ENCODE peak calls at places on chromosomes 4 and X, in seven cellular contexts. One of them, this sample, is unnamed.
A peak's percentile ranks its signal among the peaks of the same experiment; 100 is the strongest.

GRCh38 chr4:74117024-74117534 is 18.1 kb upstream of the CXCL2 start:
- DNase-seq in fibroblast of lung: peak; percentile 97
- DNase-seq in tibial artery: peak; percentile 81
- DNase-seq in astrocyte: peak; percentile 97
- DNase-seq in M059J: peak; percentile 98
- DNase-seq in pancreas: peak; percentile 91
- DNase-seq in stimulated activated CD8-positive, alpha-beta memory T cell treated with anti-CD3 and anti-CD28 coated beads, Interleukin-7, amount 100 ng/mL, for 1 hour: no peak
- DNase-seq in this sample: peak; percentile 93

GRCh38 chr4:47674173-47674572 is 163.7 kb downstream of the CORIN start:
- DNase-seq in pancreas: no peak
- DNase-seq in M059J: no peak
- DNase-seq in stimulated activated CD8-positive, alpha-beta memory T cell treated with anti-CD3 and anti-CD28 coated beads, Interleukin-7, amount 100 ng/mL, for 1 hour: no peak
- DNase-seq in astrocyte: no peak
- DNase-seq in tibial artery: no peak
- DNase-seq in fibroblast of lung: no peak
- DNase-seq in this sample: no peak

GRCh38 chr4:81069706-81070331 is 39.3 kb downstream of the BMP3 start:
- DNase-seq in stimulated activated CD8-positive, alpha-beta memory T cell treated with anti-CD3 and anti-CD28 coated beads, Interleukin-7, amount 100 ng/mL, for 1 hour: peak; percentile 9
- DNase-seq in fibroblast of lung: peak; percentile 70
- DNase-seq in M059J: peak; percentile 75
- DNase-seq in astrocyte: peak; percentile 62
- DNase-seq in pancreas: peak; percentile 51
- DNase-seq in tibial artery: no peak
- DNase-seq in this sample: peak; percentile 78

GRCh38 chr4:88054909-88055308 is 47.5 kb downstream of the PKD2 start:
- DNase-seq in pancreas: no peak
- DNase-seq in stimulated activated CD8-positive, alpha-beta memory T cell treated with anti-CD3 and anti-CD28 coated beads, Interleukin-7, amount 100 ng/mL, for 1 hour: no peak
- DNase-seq in fibroblast of lung: peak; percentile 40
- DNase-seq in M059J: peak; percentile 55
- DNase-seq in astrocyte: peak; percentile 23
- DNase-seq in tibial artery: no peak
- DNase-seq in this sample: peak; percentile 38

GRCh38 chrX:96987228-96987627 is 103.5 kb downstream of the RPA4 start:
- DNase-seq in tibial artery: no peak
- DNase-seq in M059J: no peak
- DNase-seq in stimulated activated CD8-positive, alpha-beta memory T cell treated with anti-CD3 and anti-CD28 coated beads, Interleukin-7, amount 100 ng/mL, for 1 hour: no peak
- DNase-seq in astrocyte: peak; percentile 9
- DNase-seq in pancreas: no peak
- DNase-seq in fibroblast of lung: peak; percentile 35
- DNase-seq in this sample: peak; percentile 34

GRCh38 chr4:54568184-54568583 is 89.6 kb upstream of the KIT start:
- DNase-seq in stimulated activated CD8-positive, alpha-beta memory T cell treated with anti-CD3 and anti-CD28 coated beads, Interleukin-7, amount 100 ng/mL, for 1 hour: no peak
- DNase-seq in tibial artery: no peak
- DNase-seq in pancreas: no peak
- DNase-seq in M059J: peak; percentile 95
- DNase-seq in fibroblast of lung: peak; percentile 84
- DNase-seq in astrocyte: peak; percentile 77
- DNase-seq in this sample: peak; percentile 88

GRCh38 chrX:142686653-142687283 is 339.0 kb upstream of the SPANXN4 start:
- DNase-seq in astrocyte: no peak
- DNase-seq in fibroblast of lung: no peak
- DNase-seq in M059J: no peak
- DNase-seq in tibial artery: no peak
- DNase-seq in stimulated activated CD8-positive, alpha-beta memory T cell treated with anti-CD3 and anti-CD28 coated beads, Interleukin-7, amount 100 ng/mL, for 1 hour: no peak
- DNase-seq in pancreas: no peak
- DNase-seq in this sample: no peak

GRCh38 chr4:41297832-41298231 is 41.1 kb downstream of the UCHL1 start:
- DNase-seq in M059J: peak; percentile 30
- DNase-seq in astrocyte: no peak
- DNase-seq in tibial artery: no peak
- DNase-seq in fibroblast of lung: no peak
- DNase-seq in pancreas: no peak
- DNase-seq in stimulated activated CD8-positive, alpha-beta memory T cell treated with anti-CD3 and anti-CD28 coated beads, Interleukin-7, amount 100 ng/mL, for 1 hour: no peak
- DNase-seq in this sample: no peak

GRCh38 chr4:110049951-110050925 is 137.6 kb downstream of the EGF start:
- DNase-seq in M059J: peak; percentile 46
- DNase-seq in fibroblast of lung: peak; percentile 26
- DNase-seq in astrocyte: no peak
- DNase-seq in stimulated activated CD8-positive, alpha-beta memory T cell treated with anti-CD3 and anti-CD28 coated beads, Interleukin-7, amount 100 ng/mL, for 1 hour: peak; percentile 13
- DNase-seq in tibial artery: no peak
- DNase-seq in pancreas: no peak
- DNase-seq in this sample: peak; percentile 52

GRCh38 chrX:118116308-118117068 is at the start of gene KLHL13:
- DNase-seq in tibial artery: peak; percentile 65
- DNase-seq in stimulated activated CD8-positive, alpha-beta memory T cell treated with anti-CD3 and anti-CD28 coated beads, Interleukin-7, amount 100 ng/mL, for 1 hour: no peak
- DNase-seq in astrocyte: no peak
- DNase-seq in M059J: peak; percentile 36
- DNase-seq in fibroblast of lung: peak; percentile 41
- DNase-seq in pancreas: peak; percentile 36
- DNase-seq in this sample: no peak

GRCh38 chr4:153684182-153685073 is at the start of gene TLR2:
- DNase-seq in pancreas: peak; percentile 63
- DNase-seq in M059J: peak; percentile 43
- DNase-seq in stimulated activated CD8-positive, alpha-beta memory T cell treated with anti-CD3 and anti-CD28 coated beads, Interleukin-7, amount 100 ng/mL, for 1 hour: peak; percentile 17
- DNase-seq in tibial artery: peak; percentile 88
- DNase-seq in fibroblast of lung: peak; percentile 7
- DNase-seq in astrocyte: no peak
- DNase-seq in this sample: no peak

GRCh38 chr4:89158884-89159503 is 47.7 kb downstream of the TIGD2 start:
- DNase-seq in astrocyte: peak; percentile 18
- DNase-seq in fibroblast of lung: peak; percentile 36
- DNase-seq in stimulated activated CD8-positive, alpha-beta memory T cell treated with anti-CD3 and anti-CD28 coated beads, Interleukin-7, amount 100 ng/mL, for 1 hour: no peak
- DNase-seq in M059J: peak; percentile 38
- DNase-seq in tibial artery: no peak
- DNase-seq in pancreas: no peak
- DNase-seq in this sample: peak; percentile 39

GRCh38 chr4:134906404-134907023 is 704.9 kb upstream of the PABPC4L start:
- DNase-seq in M059J: peak; percentile 18
- DNase-seq in tibial artery: no peak
- DNase-seq in astrocyte: peak; percentile 2
- DNase-seq in pancreas: no peak
- DNase-seq in stimulated activated CD8-positive, alpha-beta memory T cell treated with anti-CD3 and anti-CD28 coated beads, Interleukin-7, amount 100 ng/mL, for 1 hour: no peak
- DNase-seq in fibroblast of lung: peak; percentile 13
- DNase-seq in this sample: peak; percentile 30

GRCh38 chrX:69101655-69102251 is 63.5 kb downstream of the PJA1 start:
- DNase-seq in fibroblast of lung: no peak
- DNase-seq in astrocyte: no peak
- DNase-seq in pancreas: no peak
- DNase-seq in M059J: no peak
- DNase-seq in tibial artery: no peak
- DNase-seq in stimulated activated CD8-positive, alpha-beta memory T cell treated with anti-CD3 and anti-CD28 coated beads, Interleukin-7, amount 100 ng/mL, for 1 hour: no peak
- DNase-seq in this sample: no peak

GRCh38 chrX:151920530-151920929 is 7.8 kb downstream of the MAGEA4 start:
- DNase-seq in pancreas: no peak
- DNase-seq in fibroblast of lung: no peak
- DNase-seq in astrocyte: no peak
- DNase-seq in tibial artery: no peak
- DNase-seq in M059J: no peak
- DNase-seq in stimulated activated CD8-positive, alpha-beta memory T cell treated with anti-CD3 and anti-CD28 coated beads, Interleukin-7, amount 100 ng/mL, for 1 hour: no peak
- DNase-seq in this sample: no peak

GRCh38 chr4:121706595-121707021 is 9.8 kb upstream of the ANXA5 start:
- DNase-seq in astrocyte: peak; percentile 95
- DNase-seq in M059J: peak; percentile 82
- DNase-seq in fibroblast of lung: peak; percentile 96
- DNase-seq in stimulated activated CD8-positive, alpha-beta memory T cell treated with anti-CD3 and anti-CD28 coated beads, Interleukin-7, amount 100 ng/mL, for 1 hour: peak; percentile 20
- DNase-seq in pancreas: no peak
- DNase-seq in tibial artery: no peak
- DNase-seq in this sample: peak; percentile 29

GRCh38 chrX:98795636-98796035 is 1614.4 kb downstream of the PCDH19 start:
- DNase-seq in stimulated activated CD8-positive, alpha-beta memory T cell treated with anti-CD3 and anti-CD28 coated beads, Interleukin-7, amount 100 ng/mL, for 1 hour: no peak
- DNase-seq in fibroblast of lung: peak; percentile 35
- DNase-seq in tibial artery: no peak
- DNase-seq in pancreas: no peak
- DNase-seq in astrocyte: peak; percentile 29
- DNase-seq in M059J: peak; percentile 56
- DNase-seq in this sample: peak; percentile 4

GRCh38 chr4:10491420-10491819 is 34.2 kb upstream of the ZNF518B start:
- DNase-seq in M059J: no peak
- DNase-seq in astrocyte: no peak
- DNase-seq in fibroblast of lung: no peak
- DNase-seq in pancreas: no peak
- DNase-seq in stimulated activated CD8-positive, alpha-beta memory T cell treated with anti-CD3 and anti-CD28 coated beads, Interleukin-7, amount 100 ng/mL, for 1 hour: no peak
- DNase-seq in tibial artery: no peak
- DNase-seq in this sample: no peak

GRCh38 chr4:8216443-8217245 is 17.6 kb downstream of the SH3TC1 start:
- DNase-seq in stimulated activated CD8-positive, alpha-beta memory T cell treated with anti-CD3 and anti-CD28 coated beads, Interleukin-7, amount 100 ng/mL, for 1 hour: no peak
- DNase-seq in astrocyte: no peak
- DNase-seq in fibroblast of lung: no peak
- DNase-seq in tibial artery: no peak
- DNase-seq in M059J: no peak
- DNase-seq in pancreas: no peak
- DNase-seq in this sample: no peak

GRCh38 chr4:163866728-163867313 is 372.3 kb downstream of the TMA16 start:
- DNase-seq in fibroblast of lung: peak; percentile 76
- DNase-seq in stimulated activated CD8-positive, alpha-beta memory T cell treated with anti-CD3 and anti-CD28 coated beads, Interleukin-7, amount 100 ng/mL, for 1 hour: no peak
- DNase-seq in astrocyte: peak; percentile 72
- DNase-seq in tibial artery: no peak
- DNase-seq in M059J: peak; percentile 76
- DNase-seq in pancreas: no peak
- DNase-seq in this sample: no peak

GRCh38 chr4:89226665-89227572 is 80.7 kb downstream of the GPRIN3 start:
- DNase-seq in M059J: peak; percentile 73
- DNase-seq in fibroblast of lung: peak; percentile 66
- DNase-seq in astrocyte: peak; percentile 50
- DNase-seq in stimulated activated CD8-positive, alpha-beta memory T cell treated with anti-CD3 and anti-CD28 coated beads, Interleukin-7, amount 100 ng/mL, for 1 hour: peak; percentile 49
- DNase-seq in tibial artery: peak; percentile 76
- DNase-seq in pancreas: peak; percentile 83
- DNase-seq in this sample: peak; percentile 59

GRCh38 chrX:104335765-104336164 is 81.0 kb upstream of the ESX1 start:
- DNase-seq in fibroblast of lung: peak; percentile 95
- DNase-seq in stimulated activated CD8-positive, alpha-beta memory T cell treated with anti-CD3 and anti-CD28 coated beads, Interleukin-7, amount 100 ng/mL, for 1 hour: no peak
- DNase-seq in tibial artery: no peak
- DNase-seq in M059J: peak; percentile 93
- DNase-seq in astrocyte: peak; percentile 94
- DNase-seq in pancreas: no peak
- DNase-seq in this sample: peak; percentile 88

GRCh38 chr4:91502365-91502764 is 801.4 kb upstream of the GRID2 start:
- DNase-seq in M059J: no peak
- DNase-seq in astrocyte: no peak
- DNase-seq in fibroblast of lung: peak; percentile 1
- DNase-seq in pancreas: no peak
- DNase-seq in stimulated activated CD8-positive, alpha-beta memory T cell treated with anti-CD3 and anti-CD28 coated beads, Interleukin-7, amount 100 ng/mL, for 1 hour: no peak
- DNase-seq in tibial artery: no peak
- DNase-seq in this sample: no peak

GRCh38 chr4:171966356-171966755 is 153.2 kb downstream of the GALNTL6 start:
- DNase-seq in stimulated activated CD8-positive, alpha-beta memory T cell treated with anti-CD3 and anti-CD28 coated beads, Interleukin-7, amount 100 ng/mL, for 1 hour: no peak
- DNase-seq in pancreas: no peak
- DNase-seq in fibroblast of lung: no peak
- DNase-seq in tibial artery: no peak
- DNase-seq in astrocyte: no peak
- DNase-seq in M059J: no peak
- DNase-seq in this sample: no peak

GRCh38 chr4:2378408-2378807 is 40.0 kb downstream of the ZFYVE28 start:
- DNase-seq in astrocyte: no peak
- DNase-seq in tibial artery: no peak
- DNase-seq in M059J: no peak
- DNase-seq in fibroblast of lung: no peak
- DNase-seq in stimulated activated CD8-positive, alpha-beta memory T cell treated with anti-CD3 and anti-CD28 coated beads, Interleukin-7, amount 100 ng/mL, for 1 hour: no peak
- DNase-seq in pancreas: no peak
- DNase-seq in this sample: no peak

GRCh38 chr4:95289028-95289634 is 259.6 kb downstream of the UNC5C start:
- DNase-seq in M059J: no peak
- DNase-seq in stimulated activated CD8-positive, alpha-beta memory T cell treated with anti-CD3 and anti-CD28 coated beads, Interleukin-7, amount 100 ng/mL, for 1 hour: no peak
- DNase-seq in tibial artery: no peak
- DNase-seq in astrocyte: peak; percentile 64
- DNase-seq in pancreas: no peak
- DNase-seq in fibroblast of lung: peak; percentile 72
- DNase-seq in this sample: no peak

GRCh38 chr4:859496-859895 is 33.6 kb upstream of the CPLX1 start:
- DNase-seq in astrocyte: no peak
- DNase-seq in M059J: no peak
- DNase-seq in tibial artery: no peak
- DNase-seq in stimulated activated CD8-positive, alpha-beta memory T cell treated with anti-CD3 and anti-CD28 coated beads, Interleukin-7, amount 100 ng/mL, for 1 hour: no peak
- DNase-seq in fibroblast of lung: no peak
- DNase-seq in pancreas: no peak
- DNase-seq in this sample: no peak

GRCh38 chr4:176539091-176539784 is 219.5 kb downstream of the SPCS3 start:
- DNase-seq in astrocyte: no peak
- DNase-seq in M059J: no peak
- DNase-seq in fibroblast of lung: no peak
- DNase-seq in pancreas: no peak
- DNase-seq in tibial artery: no peak
- DNase-seq in stimulated activated CD8-positive, alpha-beta memory T cell treated with anti-CD3 and anti-CD28 coated beads, Interleukin-7, amount 100 ng/mL, for 1 hour: no peak
- DNase-seq in this sample: no peak

GRCh38 chrX:31796624-31797023 is 724.8 kb upstream of the FTHL17 start:
- DNase-seq in tibial artery: no peak
- DNase-seq in pancreas: no peak
- DNase-seq in M059J: no peak
- DNase-seq in fibroblast of lung: no peak
- DNase-seq in astrocyte: no peak
- DNase-seq in stimulated activated CD8-positive, alpha-beta memory T cell treated with anti-CD3 and anti-CD28 coated beads, Interleukin-7, amount 100 ng/mL, for 1 hour: no peak
- DNase-seq in this sample: no peak

GRCh38 chr4:181569553-181569952 is 673.6 kb upstream of the TENM3 start:
- DNase-seq in stimulated activated CD8-positive, alpha-beta memory T cell treated with anti-CD3 and anti-CD28 coated beads, Interleukin-7, amount 100 ng/mL, for 1 hour: no peak
- DNase-seq in tibial artery: no peak
- DNase-seq in M059J: peak; percentile 60
- DNase-seq in fibroblast of lung: peak; percentile 57
- DNase-seq in astrocyte: peak; percentile 45
- DNase-seq in pancreas: no peak
- DNase-seq in this sample: peak; percentile 56

GRCh38 chr4:71906096-71906495 is 122.2 kb upstream of the GC start:
- DNase-seq in stimulated activated CD8-positive, alpha-beta memory T cell treated with anti-CD3 and anti-CD28 coated beads, Interleukin-7, amount 100 ng/mL, for 1 hour: no peak
- DNase-seq in M059J: no peak
- DNase-seq in tibial artery: no peak
- DNase-seq in fibroblast of lung: no peak
- DNase-seq in astrocyte: no peak
- DNase-seq in pancreas: no peak
- DNase-seq in this sample: no peak

GRCh38 chr4:26034849-26035248 is 120.8 kb downstream of the SMIM20 start:
- DNase-seq in pancreas: no peak
- DNase-seq in tibial artery: no peak
- DNase-seq in astrocyte: no peak
- DNase-seq in M059J: no peak
- DNase-seq in stimulated activated CD8-positive, alpha-beta memory T cell treated with anti-CD3 and anti-CD28 coated beads, Interleukin-7, amount 100 ng/mL, for 1 hour: no peak
- DNase-seq in fibroblast of lung: no peak
- DNase-seq in this sample: no peak

GRCh38 chrX:86887341-86887740 is 630.3 kb upstream of the KLHL4 start:
- DNase-seq in tibial artery: no peak
- DNase-seq in pancreas: no peak
- DNase-seq in stimulated activated CD8-positive, alpha-beta memory T cell treated with anti-CD3 and anti-CD28 coated beads, Interleukin-7, amount 100 ng/mL, for 1 hour: no peak
- DNase-seq in astrocyte: no peak
- DNase-seq in M059J: no peak
- DNase-seq in fibroblast of lung: no peak
- DNase-seq in this sample: no peak

GRCh38 chr4:184253072-184253420 is 35.4 kb upstream of the ENPP6 start:
- DNase-seq in M059J: no peak
- DNase-seq in stimulated activated CD8-positive, alpha-beta memory T cell treated with anti-CD3 and anti-CD28 coated beads, Interleukin-7, amount 100 ng/mL, for 1 hour: no peak
- DNase-seq in tibial artery: no peak
- DNase-seq in pancreas: no peak
- DNase-seq in astrocyte: no peak
- DNase-seq in fibroblast of lung: no peak
- DNase-seq in this sample: no peak

GRCh38 chr4:148076964-148077363 is 345.1 kb downstream of the ARHGAP10 start:
- DNase-seq in astrocyte: peak; percentile 36
- DNase-seq in tibial artery: no peak
- DNase-seq in M059J: peak; percentile 20
- DNase-seq in fibroblast of lung: peak; percentile 49
- DNase-seq in stimulated activated CD8-positive, alpha-beta memory T cell treated with anti-CD3 and anti-CD28 coated beads, Interleukin-7, amount 100 ng/mL, for 1 hour: no peak
- DNase-seq in pancreas: no peak
- DNase-seq in this sample: no peak

GRCh38 chrX:134388161-134389109 is 71.5 kb upstream of the HPRT1 start:
- DNase-seq in fibroblast of lung: no peak
- DNase-seq in M059J: no peak
- DNase-seq in tibial artery: no peak
- DNase-seq in stimulated activated CD8-positive, alpha-beta memory T cell treated with anti-CD3 and anti-CD28 coated beads, Interleukin-7, amount 100 ng/mL, for 1 hour: no peak
- DNase-seq in astrocyte: no peak
- DNase-seq in pancreas: no peak
- DNase-seq in this sample: no peak